ENCODE peak calls at places on chromosomes 1 and 21, in seven cellular contexts. One of them, this sample, is unnamed.
A peak's percentile ranks its signal among the peaks of the same experiment; 100 is the strongest.

GRCh38 chr21:31164713-31165694 is 126.7 kb upstream of the KRTAP19-8 start:
- DNase-seq in mammary epithelial cell: no peak
- DNase-seq in GM23248: no peak
- DNase-seq in NCI-H1436: no peak
- DNase-seq in A172: no peak
- DNase-seq in stimulated activated CD4-positive, alpha-beta T cell treated with anti-CD3 and anti-CD28 coated beads, Interleukin-2, amount 100 ng/mL, for 48 hours: no peak
- DNase-seq in NCI-H524: no peak
- DNase-seq in this sample: no peak

GRCh38 chr1:16122361-16122881 is 33.4 kb downstream of the EPHA2 start:
- DNase-seq in A172: no peak
- DNase-seq in mammary epithelial cell: no peak
- DNase-seq in NCI-H1436: no peak
- DNase-seq in GM23248: peak; percentile 60
- DNase-seq in NCI-H524: no peak
- DNase-seq in stimulated activated CD4-positive, alpha-beta T cell treated with anti-CD3 and anti-CD28 coated beads, Interleukin-2, amount 100 ng/mL, for 48 hours: no peak
- DNase-seq in this sample: no peak

GRCh38 chr1:44819257-44819593 is 10.9 kb downstream of the BTBD19 start:
- DNase-seq in NCI-H1436: no peak
- DNase-seq in NCI-H524: no peak
- DNase-seq in A172: no peak
- DNase-seq in mammary epithelial cell: peak; percentile 97
- DNase-seq in stimulated activated CD4-positive, alpha-beta T cell treated with anti-CD3 and anti-CD28 coated beads, Interleukin-2, amount 100 ng/mL, for 48 hours: no peak
- DNase-seq in GM23248: no peak
- DNase-seq in this sample: no peak

GRCh38 chr1:187903223-187903622 is 1074.5 kb downstream of the PLA2G4A start:
- DNase-seq in NCI-H1436: no peak
- DNase-seq in mammary epithelial cell: no peak
- DNase-seq in NCI-H524: no peak
- DNase-seq in GM23248: no peak
- DNase-seq in stimulated activated CD4-positive, alpha-beta T cell treated with anti-CD3 and anti-CD28 coated beads, Interleukin-2, amount 100 ng/mL, for 48 hours: no peak
- DNase-seq in A172: no peak
- DNase-seq in this sample: no peak

GRCh38 chr1:24126023-24126671 is 14.2 kb upstream of the MYOM3 start:
- DNase-seq in A172: peak; percentile 24
- DNase-seq in NCI-H1436: no peak
- DNase-seq in NCI-H524: no peak
- DNase-seq in GM23248: peak; percentile 62
- DNase-seq in stimulated activated CD4-positive, alpha-beta T cell treated with anti-CD3 and anti-CD28 coated beads, Interleukin-2, amount 100 ng/mL, for 48 hours: no peak
- DNase-seq in mammary epithelial cell: no peak
- DNase-seq in this sample: no peak

GRCh38 chr1:27416387-27417111 is 24.1 kb downstream of the GPR3 start:
- DNase-seq in NCI-H1436: peak; percentile 20
- DNase-seq in stimulated activated CD4-positive, alpha-beta T cell treated with anti-CD3 and anti-CD28 coated beads, Interleukin-2, amount 100 ng/mL, for 48 hours: peak; percentile 55
- DNase-seq in NCI-H524: peak; percentile 24
- DNase-seq in GM23248: peak; percentile 80
- DNase-seq in mammary epithelial cell: peak; percentile 64
- DNase-seq in A172: peak; percentile 48
- DNase-seq in this sample: no peak

GRCh38 chr21:39348040-39348354 is 891 bp downstream of the HMGN1 start:
- DNase-seq in NCI-H524: peak; percentile 29
- DNase-seq in mammary epithelial cell: no peak
- DNase-seq in NCI-H1436: no peak
- DNase-seq in A172: peak; percentile 30
- DNase-seq in stimulated activated CD4-positive, alpha-beta T cell treated with anti-CD3 and anti-CD28 coated beads, Interleukin-2, amount 100 ng/mL, for 48 hours: no peak
- DNase-seq in GM23248: no peak
- DNase-seq in this sample: no peak

GRCh38 chr1:204417231-204417997 is 5.8 kb upstream of the PPP1R15B start:
- DNase-seq in NCI-H1436: no peak
- DNase-seq in mammary epithelial cell: peak; percentile 98
- DNase-seq in GM23248: peak; percentile 99
- DNase-seq in NCI-H524: no peak
- DNase-seq in A172: peak; percentile 95
- DNase-seq in stimulated activated CD4-positive, alpha-beta T cell treated with anti-CD3 and anti-CD28 coated beads, Interleukin-2, amount 100 ng/mL, for 48 hours: no peak
- DNase-seq in this sample: no peak

GRCh38 chr21:45357436-45358260 is 47.3 kb upstream of the COL18A1 start:
- DNase-seq in NCI-H524: no peak
- DNase-seq in NCI-H1436: no peak
- DNase-seq in GM23248: peak; percentile 47
- DNase-seq in mammary epithelial cell: no peak
- DNase-seq in stimulated activated CD4-positive, alpha-beta T cell treated with anti-CD3 and anti-CD28 coated beads, Interleukin-2, amount 100 ng/mL, for 48 hours: no peak
- DNase-seq in A172: no peak
- DNase-seq in this sample: no peak

GRCh38 chr1:214475331-214475730 is 76.1 kb downstream of the PTPN14 start:
- DNase-seq in mammary epithelial cell: peak; percentile 75
- DNase-seq in A172: no peak
- DNase-seq in NCI-H524: no peak
- DNase-seq in stimulated activated CD4-positive, alpha-beta T cell treated with anti-CD3 and anti-CD28 coated beads, Interleukin-2, amount 100 ng/mL, for 48 hours: no peak
- DNase-seq in NCI-H1436: no peak
- DNase-seq in GM23248: no peak
- DNase-seq in this sample: no peak

GRCh38 chr1:94675373-94675772 is 133.8 kb upstream of the F3 start:
- DNase-seq in mammary epithelial cell: no peak
- DNase-seq in NCI-H1436: no peak
- DNase-seq in stimulated activated CD4-positive, alpha-beta T cell treated with anti-CD3 and anti-CD28 coated beads, Interleukin-2, amount 100 ng/mL, for 48 hours: no peak
- DNase-seq in A172: no peak
- DNase-seq in NCI-H524: no peak
- DNase-seq in GM23248: no peak
- DNase-seq in this sample: no peak

GRCh38 chr1:89959070-89959654 is 35.7 kb upstream of the ZNF326 start:
- DNase-seq in GM23248: no peak
- DNase-seq in A172: no peak
- DNase-seq in NCI-H1436: no peak
- DNase-seq in NCI-H524: no peak
- DNase-seq in stimulated activated CD4-positive, alpha-beta T cell treated with anti-CD3 and anti-CD28 coated beads, Interleukin-2, amount 100 ng/mL, for 48 hours: no peak
- DNase-seq in mammary epithelial cell: no peak
- DNase-seq in this sample: no peak

GRCh38 chr1:92739669-92740524 is 45.0 kb downstream of the EVI5 start:
- DNase-seq in stimulated activated CD4-positive, alpha-beta T cell treated with anti-CD3 and anti-CD28 coated beads, Interleukin-2, amount 100 ng/mL, for 48 hours: no peak
- DNase-seq in NCI-H524: no peak
- DNase-seq in GM23248: no peak
- DNase-seq in NCI-H1436: no peak
- DNase-seq in mammary epithelial cell: no peak
- DNase-seq in A172: no peak
- DNase-seq in this sample: no peak

GRCh38 chr1:83673287-83673686 is 325.6 kb downstream of the TTLL7 start:
- DNase-seq in stimulated activated CD4-positive, alpha-beta T cell treated with anti-CD3 and anti-CD28 coated beads, Interleukin-2, amount 100 ng/mL, for 48 hours: no peak
- DNase-seq in GM23248: peak; percentile 24
- DNase-seq in A172: no peak
- DNase-seq in mammary epithelial cell: no peak
- DNase-seq in NCI-H524: no peak
- DNase-seq in NCI-H1436: no peak
- DNase-seq in this sample: no peak

GRCh38 chr1:225300381-225300780 is 127.5 kb downstream of the LBR start:
- DNase-seq in A172: no peak
- DNase-seq in NCI-H1436: no peak
- DNase-seq in stimulated activated CD4-positive, alpha-beta T cell treated with anti-CD3 and anti-CD28 coated beads, Interleukin-2, amount 100 ng/mL, for 48 hours: no peak
- DNase-seq in mammary epithelial cell: no peak
- DNase-seq in NCI-H524: no peak
- DNase-seq in GM23248: no peak
- DNase-seq in this sample: no peak

GRCh38 chr1:145995964-145996432 is 381 bp downstream of the TXNIP start:
- DNase-seq in GM23248: peak; percentile 42
- DNase-seq in stimulated activated CD4-positive, alpha-beta T cell treated with anti-CD3 and anti-CD28 coated beads, Interleukin-2, amount 100 ng/mL, for 48 hours: no peak
- DNase-seq in NCI-H524: no peak
- DNase-seq in NCI-H1436: no peak
- DNase-seq in A172: no peak
- DNase-seq in mammary epithelial cell: no peak
- DNase-seq in this sample: no peak

GRCh38 chr1:244383278-244383884 is 68.3 kb downstream of the ADSS2 start:
- DNase-seq in mammary epithelial cell: no peak
- DNase-seq in NCI-H1436: no peak
- DNase-seq in GM23248: no peak
- DNase-seq in stimulated activated CD4-positive, alpha-beta T cell treated with anti-CD3 and anti-CD28 coated beads, Interleukin-2, amount 100 ng/mL, for 48 hours: no peak
- DNase-seq in A172: no peak
- DNase-seq in NCI-H524: no peak
- DNase-seq in this sample: no peak

GRCh38 chr1:82517586-82517985 is 716.9 kb downstream of the ADGRL2 start:
- DNase-seq in A172: no peak
- DNase-seq in NCI-H524: no peak
- DNase-seq in stimulated activated CD4-positive, alpha-beta T cell treated with anti-CD3 and anti-CD28 coated beads, Interleukin-2, amount 100 ng/mL, for 48 hours: no peak
- DNase-seq in NCI-H1436: no peak
- DNase-seq in GM23248: peak; percentile 14
- DNase-seq in mammary epithelial cell: no peak
- DNase-seq in this sample: no peak

GRCh38 chr1:28370220-28371010 is 875 bp downstream of the PHACTR4 start:
- DNase-seq in mammary epithelial cell: no peak
- DNase-seq in stimulated activated CD4-positive, alpha-beta T cell treated with anti-CD3 and anti-CD28 coated beads, Interleukin-2, amount 100 ng/mL, for 48 hours: peak; percentile 10
- DNase-seq in NCI-H1436: peak; percentile 16
- DNase-seq in A172: no peak
- DNase-seq in NCI-H524: peak; percentile 4
- DNase-seq in GM23248: peak; percentile 76
- DNase-seq in this sample: peak; percentile 12

GRCh38 chr21:46213620-46214286 is 14.8 kb downstream of the LSS start:
- DNase-seq in stimulated activated CD4-positive, alpha-beta T cell treated with anti-CD3 and anti-CD28 coated beads, Interleukin-2, amount 100 ng/mL, for 48 hours: no peak
- DNase-seq in A172: no peak
- DNase-seq in mammary epithelial cell: no peak
- DNase-seq in NCI-H1436: no peak
- DNase-seq in GM23248: no peak
- DNase-seq in NCI-H524: no peak
- DNase-seq in this sample: no peak

GRCh38 chr1:3366181-3367051 is 88.0 kb upstream of the ARHGEF16 start:
- DNase-seq in stimulated activated CD4-positive, alpha-beta T cell treated with anti-CD3 and anti-CD28 coated beads, Interleukin-2, amount 100 ng/mL, for 48 hours: no peak
- DNase-seq in NCI-H524: no peak
- DNase-seq in GM23248: peak; percentile 59
- DNase-seq in A172: no peak
- DNase-seq in mammary epithelial cell: no peak
- DNase-seq in NCI-H1436: no peak
- DNase-seq in this sample: no peak

GRCh38 chr21:46661211-46661625 is 25.7 kb downstream of the PRMT2 start:
- DNase-seq in stimulated activated CD4-positive, alpha-beta T cell treated with anti-CD3 and anti-CD28 coated beads, Interleukin-2, amount 100 ng/mL, for 48 hours: peak; percentile 47
- DNase-seq in A172: no peak
- DNase-seq in NCI-H1436: peak; percentile 43
- DNase-seq in NCI-H524: no peak
- DNase-seq in GM23248: peak; percentile 97
- DNase-seq in mammary epithelial cell: peak; percentile 43
- DNase-seq in this sample: no peak

GRCh38 chr1:20871419-20871818 is 84.3 kb upstream of the HP1BP3 start:
- DNase-seq in mammary epithelial cell: no peak
- DNase-seq in A172: no peak
- DNase-seq in NCI-H1436: no peak
- DNase-seq in NCI-H524: no peak
- DNase-seq in stimulated activated CD4-positive, alpha-beta T cell treated with anti-CD3 and anti-CD28 coated beads, Interleukin-2, amount 100 ng/mL, for 48 hours: no peak
- DNase-seq in GM23248: no peak
- DNase-seq in this sample: no peak

GRCh38 chr1:150683914-150684313 is 13.0 kb downstream of the GOLPH3L start:
- DNase-seq in GM23248: no peak
- DNase-seq in stimulated activated CD4-positive, alpha-beta T cell treated with anti-CD3 and anti-CD28 coated beads, Interleukin-2, amount 100 ng/mL, for 48 hours: no peak
- DNase-seq in NCI-H1436: no peak
- DNase-seq in A172: no peak
- DNase-seq in NCI-H524: no peak
- DNase-seq in mammary epithelial cell: no peak
- DNase-seq in this sample: no peak

GRCh38 chr1:36609241-36610027 is 126.7 kb upstream of the CSF3R start:
- DNase-seq in stimulated activated CD4-positive, alpha-beta T cell treated with anti-CD3 and anti-CD28 coated beads, Interleukin-2, amount 100 ng/mL, for 48 hours: peak; percentile 32
- DNase-seq in NCI-H524: peak; percentile 78
- DNase-seq in GM23248: peak; percentile 62
- DNase-seq in NCI-H1436: peak; percentile 67
- DNase-seq in mammary epithelial cell: peak; percentile 48
- DNase-seq in A172: peak; percentile 49
- DNase-seq in this sample: peak; percentile 43

GRCh38 chr21:39385299-39386145 is 36.6 kb upstream of the HMGN1 start:
- DNase-seq in stimulated activated CD4-positive, alpha-beta T cell treated with anti-CD3 and anti-CD28 coated beads, Interleukin-2, amount 100 ng/mL, for 48 hours: peak; percentile 42
- DNase-seq in NCI-H524: peak; percentile 36
- DNase-seq in NCI-H1436: no peak
- DNase-seq in A172: no peak
- DNase-seq in GM23248: peak; percentile 82
- DNase-seq in mammary epithelial cell: peak; percentile 46
- DNase-seq in this sample: no peak

GRCh38 chr1:33322870-33323585 is 2.1 kb upstream of the A3GALT2 start:
- DNase-seq in GM23248: no peak
- DNase-seq in A172: no peak
- DNase-seq in NCI-H524: no peak
- DNase-seq in stimulated activated CD4-positive, alpha-beta T cell treated with anti-CD3 and anti-CD28 coated beads, Interleukin-2, amount 100 ng/mL, for 48 hours: no peak
- DNase-seq in NCI-H1436: no peak
- DNase-seq in mammary epithelial cell: no peak
- DNase-seq in this sample: no peak

GRCh38 chr1:66353207-66353606 is 180.7 kb upstream of the SGIP1 start:
- DNase-seq in GM23248: no peak
- DNase-seq in NCI-H524: no peak
- DNase-seq in stimulated activated CD4-positive, alpha-beta T cell treated with anti-CD3 and anti-CD28 coated beads, Interleukin-2, amount 100 ng/mL, for 48 hours: no peak
- DNase-seq in mammary epithelial cell: no peak
- DNase-seq in A172: no peak
- DNase-seq in NCI-H1436: peak; percentile 36
- DNase-seq in this sample: no peak

GRCh38 chr1:157431751-157432150 is 120.6 kb downstream of the FCRL5 start:
- DNase-seq in NCI-H524: no peak
- DNase-seq in A172: peak; percentile 29
- DNase-seq in NCI-H1436: no peak
- DNase-seq in GM23248: peak; percentile 79
- DNase-seq in stimulated activated CD4-positive, alpha-beta T cell treated with anti-CD3 and anti-CD28 coated beads, Interleukin-2, amount 100 ng/mL, for 48 hours: no peak
- DNase-seq in mammary epithelial cell: peak; percentile 84
- DNase-seq in this sample: no peak

GRCh38 chr21:21624674-21625073 is 626.5 kb downstream of the NCAM2 start:
- DNase-seq in stimulated activated CD4-positive, alpha-beta T cell treated with anti-CD3 and anti-CD28 coated beads, Interleukin-2, amount 100 ng/mL, for 48 hours: no peak
- DNase-seq in NCI-H524: no peak
- DNase-seq in NCI-H1436: no peak
- DNase-seq in mammary epithelial cell: no peak
- DNase-seq in GM23248: peak; percentile 45
- DNase-seq in A172: no peak
- DNase-seq in this sample: no peak

GRCh38 chr1:18302788-18303413 is 177.8 kb upstream of the KLHDC7A start:
- DNase-seq in NCI-H1436: no peak
- DNase-seq in mammary epithelial cell: no peak
- DNase-seq in NCI-H524: no peak
- DNase-seq in A172: no peak
- DNase-seq in GM23248: no peak
- DNase-seq in stimulated activated CD4-positive, alpha-beta T cell treated with anti-CD3 and anti-CD28 coated beads, Interleukin-2, amount 100 ng/mL, for 48 hours: no peak
- DNase-seq in this sample: no peak

GRCh38 chr21:38503588-38503987 is 5.3 kb upstream of the ERG start:
- DNase-seq in NCI-H524: no peak
- DNase-seq in NCI-H1436: no peak
- DNase-seq in stimulated activated CD4-positive, alpha-beta T cell treated with anti-CD3 and anti-CD28 coated beads, Interleukin-2, amount 100 ng/mL, for 48 hours: no peak
- DNase-seq in A172: no peak
- DNase-seq in mammary epithelial cell: peak; percentile 52
- DNase-seq in GM23248: peak; percentile 49
- DNase-seq in this sample: no peak

GRCh38 chr1:51344602-51345299 is 14.4 kb upstream of the TTC39A start:
- DNase-seq in NCI-H524: no peak
- DNase-seq in NCI-H1436: no peak
- DNase-seq in mammary epithelial cell: no peak
- DNase-seq in A172: no peak
- DNase-seq in stimulated activated CD4-positive, alpha-beta T cell treated with anti-CD3 and anti-CD28 coated beads, Interleukin-2, amount 100 ng/mL, for 48 hours: no peak
- DNase-seq in GM23248: peak; percentile 20
- DNase-seq in this sample: no peak

GRCh38 chr1:110916669-110917306 is 43.8 kb downstream of the CD53 start:
- DNase-seq in mammary epithelial cell: peak; percentile 81
- DNase-seq in NCI-H1436: no peak
- DNase-seq in NCI-H524: no peak
- DNase-seq in stimulated activated CD4-positive, alpha-beta T cell treated with anti-CD3 and anti-CD28 coated beads, Interleukin-2, amount 100 ng/mL, for 48 hours: no peak
- DNase-seq in GM23248: peak; percentile 57
- DNase-seq in A172: peak; percentile 72
- DNase-seq in this sample: no peak

GRCh38 chr1:234961468-234962339 is 166.9 kb downstream of the TOMM20 start:
- DNase-seq in A172: peak; percentile 87
- DNase-seq in mammary epithelial cell: no peak
- DNase-seq in GM23248: peak; percentile 88
- DNase-seq in NCI-H1436: no peak
- DNase-seq in NCI-H524: no peak
- DNase-seq in stimulated activated CD4-positive, alpha-beta T cell treated with anti-CD3 and anti-CD28 coated beads, Interleukin-2, amount 100 ng/mL, for 48 hours: no peak
- DNase-seq in this sample: no peak

GRCh38 chr1:63592536-63593302 is 492 bp upstream of the PGM1 start:
- DNase-seq in A172: peak; percentile 35
- DNase-seq in GM23248: peak; percentile 38
- DNase-seq in mammary epithelial cell: no peak
- DNase-seq in NCI-H524: no peak
- DNase-seq in NCI-H1436: no peak
- DNase-seq in stimulated activated CD4-positive, alpha-beta T cell treated with anti-CD3 and anti-CD28 coated beads, Interleukin-2, amount 100 ng/mL, for 48 hours: no peak
- DNase-seq in this sample: no peak

GRCh38 chr1:2240251-2241156 is 12.4 kb downstream of the SKI start:
- DNase-seq in A172: no peak
- DNase-seq in GM23248: peak; percentile 66
- DNase-seq in NCI-H1436: no peak
- DNase-seq in stimulated activated CD4-positive, alpha-beta T cell treated with anti-CD3 and anti-CD28 coated beads, Interleukin-2, amount 100 ng/mL, for 48 hours: no peak
- DNase-seq in mammary epithelial cell: peak; percentile 54
- DNase-seq in NCI-H524: no peak
- DNase-seq in this sample: no peak

GRCh38 chr1:117826551-117827078 is 102.8 kb downstream of the GDAP2 start:
- DNase-seq in NCI-H524: no peak
- DNase-seq in A172: peak; percentile 95
- DNase-seq in NCI-H1436: no peak
- DNase-seq in stimulated activated CD4-positive, alpha-beta T cell treated with anti-CD3 and anti-CD28 coated beads, Interleukin-2, amount 100 ng/mL, for 48 hours: no peak
- DNase-seq in mammary epithelial cell: peak; percentile 87
- DNase-seq in GM23248: peak; percentile 95
- DNase-seq in this sample: no peak

This sample was measured in GM18507.